ENCODE peak calls at places on chromosomes 11 and 22, in nine cellular contexts. X, W, F, B, D, E, Z, L and O are unnamed samples. For H3K9me3, the result is how much of the 10 kb centered on the place peaks cover.

GRCh38 chr11:61746654-61747388 is 5.6 kb upstream of the MYRF start:
- DNase-seq in W (no peak), D (no peak), B (no peak), L (no peak), F (no peak), X (no peak), Z (no peak), E (no peak), O (no peak)

GRCh38 chr11:62176766-62177165 is 13.2 kb upstream of the SCGB1D1 start:
- DNase-seq in B (no peak), X (no peak), Z (no peak), E (no peak), W (no peak), D (no peak), L (no peak), F (no peak), O (no peak)

GRCh38 chr11:114310095-114310494 is 13.9 kb downstream of the NNMT start:
- DNase-seq in Z (no peak), L (no peak), W (no peak), X (no peak), D (no peak), E (no peak), F (no peak), B (no peak), O (no peak)

GRCh38 chr11:18321622-18321990 is 334 bp downstream of the HPS5 start:
- DNase-seq in L (no peak), F (no peak), X (peak), Z (no peak), D (no peak), W (no peak), B (no peak), E (no peak), O (no peak)

GRCh38 chr11:131663403-131664200 is 293.2 kb downstream of the NTM start:
- DNase-seq in X (no peak), B (no peak), F (no peak), L (no peak), D (no peak), E (no peak), W (no peak), Z (no peak), O (no peak)

GRCh38 chr11:63839508-63840355 is 822 bp downstream of the MARK2 start:
- DNase-seq in F (no peak), E (no peak), Z (no peak), L (no peak), X (peak), W (no peak), B (peak), D (no peak), O (peak)

GRCh38 chr11:75777461-75778110 is 9.0 kb downstream of the DGAT2 start:
- DNase-seq in Z (no peak), W (no peak), B (no peak), E (no peak), L (no peak), X (no peak), F (no peak), D (no peak), O (no peak)

GRCh38 chr11:120929664-120930154 is 94.2 kb upstream of the TBCEL start:
- DNase-seq in E (peak), L (peak), Z (no peak), X (no peak), F (no peak), W (no peak), B (peak), D (no peak), O (no peak)

GRCh38 chr11:68584097-68584496 is 100.2 kb upstream of the GAL start:
- DNase-seq in Z (peak), W (no peak), D (peak), L (peak), X (peak), B (peak), E (peak), F (no peak), O (peak)

GRCh38 chr22:49423125-49423650 is 404.5 kb downstream of the BRD1 start:
- DNase-seq in B (no peak), L (no peak), X (no peak), E (no peak), Z (no peak), D (no peak), F (no peak), W (no peak), O (peak)

GRCh38 chr11:17867346-17867745 is 132.8 kb downstream of the KCNC1 start:
- DNase-seq in E (no peak), D (no peak), F (no peak), L (no peak), B (no peak), Z (no peak), X (no peak), W (no peak), O (no peak)

GRCh38 chr22:36773935-36774334 is 2.0 kb downstream of the IFT27 start:
- DNase-seq in B (no peak), F (no peak), X (peak), W (peak), D (no peak), Z (no peak), L (peak), E (peak), O (no peak)

GRCh38 chr11:67268684-67269268 is 2.5 kb downstream of the GRK2 start:
- DNase-seq in B (no peak), X (no peak), W (no peak), F (no peak), L (no peak), Z (peak), E (no peak), D (no peak), O (no peak)

GRCh38 chr22:47407626-47408025 is 645.2 kb downstream of the TBC1D22A start:
- DNase-seq in B (no peak), Z (no peak), F (no peak), L (no peak), D (no peak), X (no peak), E (no peak), W (no peak), O (no peak)
- H3K9me3 ChIP-seq in B (under half), Z (under half), F (under half), L (under half), D (under half), X (under half), E (under half), W (under half), O (under half)

GRCh38 chr22:47276219-47276843 is 513.9 kb downstream of the TBC1D22A start:
- DNase-seq in F (no peak), L (no peak), Z (no peak), E (no peak), X (no peak), B (no peak), W (no peak), D (no peak), O (no peak)
- H3K9me3 ChIP-seq in F (under half), L (under half), Z (under half), E (under half), X (under half), B (under half), W (under half), D (under half), O (under half)

GRCh38 chr22:16651217-16651616 is 58.6 kb upstream of the CCT8L2 start:
- DNase-seq in B (no peak), W (no peak), E (no peak), F (no peak), L (no peak), X (no peak), Z (no peak), D (no peak), O (no peak)
- H3K9me3 ChIP-seq in B (under half), W (under half), E (under half), F (under half), L (under half), X (under half), Z (under half), D (under half), O (under half)

GRCh38 chr11:58772719-58773285 is 41.1 kb upstream of the GLYAT start:
- DNase-seq in X (no peak), B (no peak), D (no peak), E (no peak), F (no peak), L (no peak), W (no peak), Z (no peak), O (no peak)

GRCh38 chr11:58770166-58770565 is 38.4 kb upstream of the GLYAT start:
- DNase-seq in E (no peak), L (no peak), W (no peak), B (no peak), Z (no peak), F (no peak), X (no peak), D (no peak), O (no peak)

GRCh38 chr11:58771458-58771855 is 39.7 kb upstream of the GLYAT start:
- DNase-seq in Z (no peak), B (no peak), F (no peak), W (no peak), D (no peak), E (no peak), X (peak), L (no peak), O (no peak)

GRCh38 chr11:58769308-58769707 is 37.6 kb upstream of the GLYAT start:
- DNase-seq in B (no peak), F (no peak), Z (no peak), D (no peak), W (no peak), L (no peak), X (no peak), E (no peak), O (no peak)

DNA sequence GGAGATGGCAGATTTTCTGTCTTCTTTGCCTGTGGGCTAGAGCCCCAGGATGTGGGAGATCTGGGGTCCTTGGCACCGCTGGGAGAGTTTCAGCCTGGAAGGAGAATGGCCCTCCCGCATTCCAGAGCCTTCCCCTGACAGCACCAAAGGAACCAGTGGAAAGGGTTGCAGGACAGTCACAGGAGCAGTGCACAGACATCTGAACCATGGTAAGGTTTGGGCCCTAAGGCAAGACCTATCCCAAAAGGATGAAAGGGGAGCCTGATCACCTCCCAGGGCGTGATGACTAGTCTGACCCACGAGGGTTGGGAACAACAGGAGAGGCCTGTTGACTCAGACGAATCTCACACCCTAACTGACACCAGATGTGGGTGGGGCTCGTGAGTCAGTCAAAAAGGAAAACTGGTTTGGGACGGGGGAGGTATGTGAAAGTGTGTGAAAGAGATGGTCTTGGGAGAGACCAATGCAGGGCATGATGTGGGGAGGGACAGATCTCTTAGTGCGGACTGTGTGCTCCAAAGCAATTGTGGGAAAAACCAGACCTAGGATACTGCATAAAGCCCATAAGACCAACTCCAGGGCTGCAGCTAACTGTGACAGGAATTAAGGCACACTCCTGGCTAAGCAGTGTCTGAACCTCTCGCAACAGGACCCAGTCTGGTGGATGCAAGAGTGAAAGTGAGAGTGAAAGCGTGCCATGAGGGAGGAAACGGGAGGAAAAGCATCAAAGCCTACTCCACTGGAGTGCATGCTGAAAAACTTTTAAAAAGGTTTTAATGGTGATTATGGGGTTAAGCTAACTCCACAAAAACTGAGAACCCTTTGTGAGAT is 39.1 kb upstream of the GLYAT start:
- DNase-seq in W (peak), F (no peak), Z (no peak), D (no peak), L (no peak), E (peak), B (no peak), X (peak), O (peak)
- H3K9me3 ChIP-seq in W (under half), F (under half), Z (under half), D (under half), L (under half), E (under half), B (under half), X (under half), O (under half)

GRCh38 chr11:128523616-128524015 is 63.7 kb downstream of the ETS1 start:
- DNase-seq in F (no peak), E (peak), Z (no peak), X (peak), D (no peak), W (no peak), L (no peak), B (no peak), O (no peak)
- H3K9me3 ChIP-seq in F (under half), E (under half), Z (under half), X (under half), D (under half), W (under half), L (under half), B (under half), O (under half)

DNA sequence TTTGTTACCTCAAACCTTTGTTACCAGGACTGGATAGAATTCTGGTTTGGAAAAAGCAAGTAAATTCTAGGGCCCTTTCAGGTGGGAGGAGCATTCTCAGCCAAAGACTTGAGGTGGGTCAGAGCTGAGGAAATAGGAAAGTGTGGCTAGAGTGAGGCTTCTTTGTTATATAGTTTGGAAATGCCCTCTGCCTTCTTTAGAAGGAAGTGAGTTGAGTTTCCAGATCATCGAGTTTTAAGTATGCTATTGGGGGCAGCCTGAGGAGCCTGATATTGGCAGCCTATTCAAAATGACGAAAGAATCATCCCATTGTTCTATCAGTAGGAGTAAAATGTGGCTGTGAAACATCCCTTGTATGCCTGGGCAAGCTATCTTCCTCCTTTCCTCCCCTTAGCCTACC is 134.1 kb downstream of the ARHGAP42 start:
- DNase-seq in Z (no peak), X (no peak), B (no peak), E (no peak), W (no peak), F (no peak), L (no peak), D (no peak), O (no peak)
- H3K9me3 ChIP-seq in Z (under half), X (under half), B (under half), E (under half), W (under half), F (under half), L (under half), D (under half), O (under half)

GRCh38 chr11:134397304-134398078 is 14.6 kb downstream of the B3GAT1 start:
- DNase-seq in D (no peak), B (no peak), E (no peak), X (no peak), F (no peak), L (no peak), Z (no peak), W (no peak), O (no peak)

GRCh38 chr11:134398644-134399292 is 13.3 kb downstream of the B3GAT1 start:
- DNase-seq in E (no peak), W (no peak), L (no peak), B (no peak), D (no peak), Z (no peak), F (no peak), X (no peak), O (no peak)

GRCh38 chr11:134399293-134399654 is 12.8 kb downstream of the B3GAT1 start:
- DNase-seq in B (no peak), L (no peak), F (no peak), E (no peak), D (no peak), Z (no peak), W (no peak), X (no peak), O (no peak)

GRCh38 chr11:134399996-134400395 is 12.0 kb downstream of the B3GAT1 start:
- DNase-seq in L (no peak), E (no peak), Z (no peak), D (no peak), B (no peak), X (no peak), F (no peak), W (no peak), O (no peak)

DNA sequence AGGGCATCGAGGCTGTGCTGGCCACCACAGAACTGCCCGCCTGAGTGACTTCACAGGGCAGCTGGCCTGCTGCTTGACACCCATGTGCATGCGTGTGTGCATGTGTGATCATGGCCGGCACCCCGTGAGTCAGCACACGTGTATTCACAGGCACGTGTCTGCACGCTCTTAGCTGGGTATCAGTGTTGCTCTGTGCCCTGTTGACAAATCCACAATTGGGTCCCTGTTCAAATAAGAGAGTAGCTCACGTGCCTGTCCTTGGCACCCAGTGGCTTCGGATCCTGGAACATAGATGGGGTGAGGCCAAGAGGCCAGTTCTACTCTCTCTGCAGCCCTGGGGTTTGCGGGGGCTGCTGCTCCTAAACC is 14.0 kb downstream of the B3GAT1 start:
- DNase-seq in X (no peak), F (no peak), B (no peak), E (no peak), D (no peak), W (no peak), L (no peak), Z (no peak), O (no peak)
- H3K9me3 ChIP-seq in X (under half), F (under half), B (under half), E (under half), D (under half), W (under half), L (under half), Z (under half), O (under half)